ENCODE peak calls at places on chromosomes 11 and 22, in five cellular contexts. Q is HepG2, H is A549, V is K562, K is GM12878. Z is an unnamed sample.

GRCh38 chr11:14320020-14320419 is 39.0 kb downstream of the RRAS2 start:
- DNase-seq in Q (no peak), H (no peak), V (no peak), K (peak), Z (peak)

GRCh38 chr11:44601471-44602370 is 36.3 kb downstream of the CD82 start:
- DNase-seq in Q (no peak), H (no peak), V (no peak), K (no peak), Z (no peak)

GRCh38 chr11:134880788-134881187 is 468.7 kb upstream of the B3GAT1 start:
- DNase-seq in Q (no peak), H (no peak), V (no peak), K (no peak), Z (no peak)

GRCh38 chr11:81658722-81659121 is 1074.9 kb downstream of the FAM181B start:
- DNase-seq in Q (peak), H (peak), V (peak), K (no peak), Z (peak)

GRCh38 chr22:41917906-41918791 is 3.3 kb upstream of the SHISA8 start:
- DNase-seq in Q (no peak), H (no peak), V (no peak), K (no peak), Z (peak)

GRCh38 chr11:8263769-8264410 is at the start of gene LMO1:
- DNase-seq in Q (peak), H (peak), V (peak), K (no peak), Z (peak)

GRCh38 chr22:25092119-25092518 is 107.5 kb upstream of the CRYBB3 start:
- DNase-seq in Q (no peak), H (no peak), V (no peak), K (no peak), Z (no peak)

GRCh38 chr11:134331565-134332188 is at the start of gene GLB1L2:
- DNase-seq in Q (peak), H (peak), V (peak), K (no peak), Z (no peak)

GRCh38 chr11:36041988-36042606 is 98.2 kb downstream of the LDLRAD3 start:
- DNase-seq in Q (no peak), H (no peak), V (no peak), K (no peak), Z (no peak)

GRCh38 chr22:20455709-20456063 is 18.1 kb upstream of the SCARF2 start:
- DNase-seq in Q (no peak), H (no peak), V (no peak), K (no peak), Z (peak)

GRCh38 chr11:74633406-74634393 is 41.3 kb downstream of the POLD3 start:
- DNase-seq in Q (no peak), H (no peak), V (no peak), K (no peak), Z (no peak)

GRCh38 chr11:102560555-102561011 is 30.0 kb upstream of the MMP7 start:
- DNase-seq in Q (no peak), H (no peak), V (no peak), K (peak), Z (peak)

GRCh38 chr22:50473088-50473487 is 1.7 kb downstream of the SBF1 start:
- DNase-seq in Q (peak), H (peak), V (no peak), K (no peak), Z (no peak)

GRCh38 chr11:109859325-109859724 is 233.9 kb upstream of the ZC3H12C start:
- DNase-seq in Q (peak), H (no peak), V (no peak), K (no peak), Z (peak)

GRCh38 chr22:37254206-37254866 is 10.3 kb upstream of the RAC2 start:
- DNase-seq in Q (no peak), H (no peak), V (no peak), K (no peak), Z (peak)

GRCh38 chr22:37566329-37566837 is 6.1 kb downstream of the CDC42EP1 start:
- DNase-seq in Q (no peak), H (no peak), V (no peak), K (no peak), Z (no peak)

GRCh38 chr22:43860831-43861230 is 1.5 kb downstream of the SULT4A1 start:
- DNase-seq in Q (no peak), H (no peak), V (no peak), K (no peak), Z (no peak)

GRCh38 chr11:134730596-134731538 is 318.8 kb upstream of the B3GAT1 start:
- DNase-seq in Q (no peak), H (no peak), V (no peak), K (no peak), Z (no peak)

GRCh38 chr11:21630934-21631478 is 561.9 kb upstream of the ANO5 start:
- DNase-seq in Q (no peak), H (no peak), V (no peak), K (peak), Z (no peak)

GRCh38 chr11:46050065-46050464 is 71.2 kb downstream of the PHF21A start:
- DNase-seq in Q (peak), H (no peak), V (no peak), K (no peak), Z (peak)

GRCh38 chr11:19753451-19754041 is 40.9 kb downstream of the NAV2 start:
- DNase-seq in Q (no peak), H (no peak), V (no peak), K (no peak), Z (peak)

GRCh38 chr11:61601512-61601911 is 20.6 kb upstream of the SYT7 start:
- DNase-seq in Q (peak), H (no peak), V (no peak), K (no peak), Z (no peak)

GRCh38 chr11:72668645-72669347 is 5.4 kb downstream of the PDE2A start:
- DNase-seq in Q (no peak), H (no peak), V (no peak), K (peak), Z (no peak)

GRCh38 chr11:14388352-14388751 is 29.4 kb upstream of the RRAS2 start:
- DNase-seq in Q (no peak), H (no peak), V (no peak), K (no peak), Z (peak)

GRCh38 chr11:106421673-106422292 is 344.3 kb downstream of the AASDHPPT start:
- DNase-seq in Q (no peak), H (no peak), V (no peak), K (no peak), Z (no peak)

GRCh38 chr11:3206128-3206921 is 12.3 kb downstream of the MRGPRG start:
- DNase-seq in Q (no peak), H (no peak), V (no peak), K (no peak), Z (no peak)

GRCh38 chr22:29706493-29706892 is 13.3 kb upstream of the CABP7 start:
- DNase-seq in Q (no peak), H (no peak), V (no peak), K (no peak), Z (no peak)

GRCh38 chr11:2381494-2382128 is 4.5 kb downstream of the CD81 start:
- DNase-seq in Q (no peak), H (no peak), V (no peak), K (no peak), Z (no peak)

DNA sequence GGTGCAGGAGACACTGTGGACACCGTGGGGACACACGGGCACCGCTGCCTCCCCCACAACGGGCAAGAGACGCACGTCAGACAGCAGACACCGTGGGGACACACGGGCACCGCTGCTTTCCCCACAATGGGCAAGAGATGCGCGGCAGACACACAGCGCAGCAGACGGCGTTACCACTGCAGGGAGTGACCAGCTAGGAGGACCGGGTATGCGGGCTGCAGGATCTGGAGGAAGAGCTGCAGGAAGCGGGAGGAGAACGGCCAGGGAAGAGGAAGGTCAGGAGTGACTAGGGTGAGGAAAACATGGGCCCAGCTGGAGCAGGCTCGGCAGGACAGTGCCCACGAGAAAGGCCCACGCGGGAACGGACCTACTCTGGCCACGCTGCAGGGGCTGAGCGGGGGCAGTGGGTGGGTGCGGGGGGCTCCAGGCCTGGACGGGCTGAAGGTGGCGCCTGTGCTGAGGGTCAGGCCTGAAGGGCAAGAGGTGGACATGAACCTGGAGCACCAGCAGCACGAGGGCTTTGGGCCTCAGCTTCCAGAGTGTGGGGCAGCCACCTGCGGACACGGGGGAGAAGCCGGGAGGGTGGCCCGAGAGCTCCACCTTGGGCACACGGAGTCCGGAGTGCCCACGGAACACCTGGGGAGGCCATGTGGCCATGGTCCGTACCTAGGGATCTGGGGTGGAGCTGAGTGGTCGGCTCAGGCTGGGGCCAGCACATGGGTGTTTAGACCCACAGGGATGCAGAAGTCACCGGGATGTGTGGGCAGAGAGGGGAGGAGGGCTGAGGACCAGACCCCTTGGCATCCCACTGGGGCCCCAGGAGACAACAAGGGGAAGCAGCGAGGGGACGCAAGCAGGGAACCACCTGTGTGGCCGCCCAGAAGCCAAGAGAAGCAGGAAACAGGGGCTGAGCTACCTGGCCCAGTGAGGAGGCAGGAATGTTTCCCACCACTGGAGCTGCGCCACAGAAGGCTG is 16.5 kb downstream of the TOLLIP start:
- DNase-seq in Q (no peak), H (no peak), V (no peak), K (no peak), Z (no peak)
- TF ChIP-seq RFX5 in Q (no peak), H (no peak), V (no peak), K (no peak), Z (no peak)

GRCh38 chr22:31250740-31251330 is 38.7 kb downstream of the LIMK2 start:
- DNase-seq in Q (peak), H (no peak), V (no peak), K (no peak), Z (no peak)
- H3K27ac ChIP-seq in Q (peak), H (no peak), V (no peak), K (no peak), Z (no peak)

DNA sequence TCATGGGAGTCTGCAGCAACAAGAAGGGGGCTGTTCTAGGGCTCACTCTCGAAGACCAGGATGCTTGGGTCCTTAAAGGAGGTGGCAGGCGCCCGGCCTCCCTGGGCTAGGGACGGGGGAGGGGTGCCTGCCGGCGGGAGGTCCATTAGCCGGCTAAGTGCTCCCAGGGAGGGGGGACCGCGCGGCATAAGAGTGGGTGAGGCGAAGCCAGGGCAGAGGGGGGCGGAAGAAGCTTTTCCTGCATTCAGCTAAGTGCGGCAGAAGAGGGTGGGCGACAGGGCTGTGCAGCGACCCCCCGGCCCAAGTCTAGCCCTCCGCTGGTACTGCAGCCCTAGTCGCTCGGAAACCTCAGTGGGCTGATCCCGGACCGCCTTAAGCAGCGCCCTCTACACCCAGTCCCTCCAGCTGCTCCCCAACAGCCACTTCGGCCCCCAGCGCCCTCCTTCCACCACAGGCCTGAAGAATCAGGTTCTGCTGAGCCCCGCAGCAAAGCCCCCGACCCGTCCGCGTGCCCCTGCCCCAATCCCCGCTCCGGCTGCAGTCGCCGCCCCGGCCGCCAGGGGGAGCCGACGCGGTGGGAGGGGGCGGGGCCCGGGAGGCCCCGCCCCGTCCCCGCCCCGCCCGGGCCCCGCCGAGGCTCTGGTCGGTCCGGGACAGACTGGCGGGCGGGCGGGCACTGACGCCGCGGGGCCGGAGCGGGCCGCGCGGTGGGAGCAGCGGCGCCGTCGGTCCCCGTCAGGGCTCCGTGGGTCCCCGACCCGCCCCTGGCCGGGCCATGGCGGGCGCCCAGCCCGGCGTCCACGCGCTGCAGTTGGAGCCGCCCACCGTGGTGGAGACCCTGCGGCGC is at the start of gene PLCB3:
- DNase-seq in Q (no peak), H (no peak), V (peak), K (no peak), Z (no peak)
- TF ChIP-seq RFX5 in Q (no peak), H (no peak), V (no peak), K (no peak), Z (no peak)

DNA sequence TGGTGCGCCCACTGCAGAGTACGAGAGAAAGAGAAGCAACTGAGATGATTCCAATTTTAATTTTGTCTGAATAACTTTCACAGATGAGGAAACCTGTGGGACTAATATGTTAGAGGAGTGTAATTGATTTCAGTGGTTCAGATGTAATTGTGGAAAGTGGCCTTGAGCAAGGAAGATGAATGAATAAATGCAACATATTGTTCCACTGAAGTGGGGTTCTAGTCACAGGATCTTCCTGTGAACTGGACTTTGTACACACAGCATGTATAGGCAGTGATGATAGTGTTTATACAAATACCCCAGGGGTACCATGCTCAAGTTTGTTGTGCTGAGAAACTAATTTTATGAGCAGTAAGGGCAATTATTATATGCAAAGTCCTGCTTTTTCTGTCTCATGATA is 255.3 kb upstream of the ANO3 start:
- DNase-seq in Q (no peak), H (no peak), V (no peak), K (no peak), Z (no peak)
- H3K27ac ChIP-seq in Q (no peak), H (no peak), V (no peak), K (no peak), Z (no peak)

GRCh38 chr11:17462940-17463339 is 13.7 kb downstream of the ABCC8 start:
- DNase-seq in Q (no peak), H (no peak), V (peak), K (no peak), Z (no peak)

GRCh38 chr11:17468094-17468493 is 8.6 kb downstream of the ABCC8 start:
- DNase-seq in Q (no peak), H (no peak), V (no peak), K (no peak), Z (no peak)

GRCh38 chr11:17459211-17459610 is 17.4 kb downstream of the ABCC8 start:
- DNase-seq in Q (no peak), H (no peak), V (no peak), K (no peak), Z (no peak)

GRCh38 chr11:17460406-17460805 is 16.2 kb downstream of the ABCC8 start:
- DNase-seq in Q (no peak), H (no peak), V (no peak), K (no peak), Z (no peak)

DNA sequence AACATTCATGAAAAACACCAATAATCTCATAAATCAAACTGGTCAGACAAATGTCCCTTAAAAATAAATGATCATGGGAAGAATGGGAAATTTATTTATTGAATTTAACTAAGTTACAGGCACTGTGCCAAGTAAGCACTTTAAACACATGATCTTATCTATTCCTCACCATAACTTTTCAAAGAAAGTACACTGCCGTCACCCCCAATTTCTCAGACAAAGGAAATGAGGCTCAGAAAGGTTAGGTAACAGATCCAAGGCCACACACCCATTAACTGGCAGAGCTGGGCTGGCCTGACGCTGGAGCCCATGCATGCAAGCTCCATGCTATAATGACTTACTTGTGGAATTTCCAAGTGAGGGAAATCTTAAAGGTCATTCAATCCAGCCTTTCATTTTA is 12.8 kb downstream of the ABCC8 start:
- DNase-seq in Q (no peak), H (no peak), V (no peak), K (no peak), Z (no peak)
- TF ChIP-seq RFX5 in Q (no peak), H (no peak), V (no peak), K (no peak), Z (no peak)

DNA sequence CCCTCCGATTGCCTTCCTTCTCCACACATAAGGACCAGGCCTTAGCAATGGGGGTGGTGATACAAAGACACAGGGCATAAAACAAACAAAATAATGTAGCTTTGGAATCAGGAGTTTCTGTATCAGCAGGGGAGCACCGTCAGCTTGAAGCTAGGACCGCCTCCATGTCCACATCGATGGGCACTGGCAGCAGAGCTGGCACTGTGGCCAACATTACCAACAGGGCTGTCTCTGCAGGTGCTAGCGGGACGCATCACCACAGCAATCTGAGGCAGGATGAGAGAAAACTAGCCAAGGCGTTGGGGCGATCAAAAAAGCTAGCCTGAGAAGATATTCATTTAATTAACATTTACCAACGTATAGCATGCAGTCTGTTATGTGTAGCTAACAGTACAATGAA is 201.3 kb downstream of the MAML2 start:
- DNase-seq in Q (no peak), H (no peak), V (no peak), K (no peak), Z (no peak)
- H3K27ac ChIP-seq in Q (no peak), H (no peak), V (no peak), K (no peak), Z (no peak)

Z was measured in IMR-90.